ENCODE peak calls at places on chromosomes 3 and 15, in nine cellular contexts. One of them, this sample, is unnamed.

GRCh38 chr3:197501879-197502620 is 53.7 kb downstream of the BDH1 start:
- DNase-seq in tibial artery: no peak
- DNase-seq in left ventricle myocardium inferior: no peak
- DNase-seq in uterus: no peak
- DNase-seq in testis: peak; percentile 78
- DNase-seq in H9: peak; percentile 86
- DNase-seq in A549: no peak
- DNase-seq in transverse colon: peak; percentile 88
- DNase-seq in cardiac muscle cell: peak; percentile 84
- DNase-seq in this sample: peak; percentile 83

GRCh38 chr3:46962990-46963389 is 13.6 kb downstream of the CCDC12 start:
- DNase-seq in tibial artery: no peak
- DNase-seq in left ventricle myocardium inferior: no peak
- DNase-seq in uterus: no peak
- DNase-seq in testis: no peak
- DNase-seq in H9: no peak
- DNase-seq in A549: no peak
- DNase-seq in transverse colon: no peak
- DNase-seq in cardiac muscle cell: no peak
- DNase-seq in this sample: no peak

GRCh38 chr3:17290894-17291293 is 406.1 kb downstream of the PLCL2 start:
- DNase-seq in tibial artery: no peak
- DNase-seq in left ventricle myocardium inferior: no peak
- DNase-seq in uterus: no peak
- DNase-seq in testis: no peak
- DNase-seq in H9: no peak
- DNase-seq in A549: no peak
- DNase-seq in transverse colon: no peak
- DNase-seq in cardiac muscle cell: no peak
- DNase-seq in this sample: no peak

GRCh38 chr3:185750702-185751101 is 74.1 kb downstream of the IGF2BP2 start:
- DNase-seq in tibial artery: no peak
- DNase-seq in left ventricle myocardium inferior: no peak
- DNase-seq in uterus: no peak
- DNase-seq in testis: no peak
- DNase-seq in H9: no peak
- DNase-seq in A549: no peak
- DNase-seq in transverse colon: peak; percentile 37
- DNase-seq in cardiac muscle cell: no peak
- DNase-seq in this sample: no peak

GRCh38 chr3:32323605-32324004 is 68.0 kb upstream of the CMTM7 start:
- DNase-seq in tibial artery: no peak
- DNase-seq in left ventricle myocardium inferior: no peak
- DNase-seq in uterus: no peak
- DNase-seq in testis: no peak
- DNase-seq in H9: no peak
- DNase-seq in A549: no peak
- DNase-seq in transverse colon: no peak
- DNase-seq in cardiac muscle cell: no peak
- DNase-seq in this sample: no peak

GRCh38 chr3:109685084-109686079 is 348.0 kb upstream of the DPPA4 start:
- DNase-seq in tibial artery: peak; percentile 91
- DNase-seq in left ventricle myocardium inferior: peak; percentile 60
- DNase-seq in uterus: peak; percentile 22
- DNase-seq in testis: peak; percentile 64
- DNase-seq in H9: no peak
- DNase-seq in A549: peak; percentile 60
- DNase-seq in transverse colon: peak; percentile 43
- DNase-seq in cardiac muscle cell: peak; percentile 99
- DNase-seq in this sample: no peak

GRCh38 chr15:76994001-76994400 is 925 bp upstream of the PSTPIP1 start:
- DNase-seq in tibial artery: no peak
- DNase-seq in left ventricle myocardium inferior: peak; percentile 51
- DNase-seq in uterus: no peak
- DNase-seq in testis: no peak
- DNase-seq in H9: no peak
- DNase-seq in A549: no peak
- DNase-seq in transverse colon: peak; percentile 30
- DNase-seq in cardiac muscle cell: no peak
- DNase-seq in this sample: no peak

GRCh38 chr3:177516130-177517011 is 319.1 kb upstream of the TBL1XR1 start:
- DNase-seq in tibial artery: no peak
- DNase-seq in left ventricle myocardium inferior: peak; percentile 63
- DNase-seq in uterus: no peak
- DNase-seq in testis: peak; percentile 72
- DNase-seq in H9: no peak
- DNase-seq in A549: no peak
- DNase-seq in transverse colon: no peak
- DNase-seq in cardiac muscle cell: peak; percentile 99
- DNase-seq in this sample: peak; percentile 77

GRCh38 chr15:41870689-41871081 is 23.2 kb downstream of the SPTBN5 start:
- DNase-seq in tibial artery: no peak
- DNase-seq in left ventricle myocardium inferior: no peak
- DNase-seq in uterus: no peak
- DNase-seq in testis: no peak
- DNase-seq in H9: no peak
- DNase-seq in A549: no peak
- DNase-seq in transverse colon: no peak
- DNase-seq in cardiac muscle cell: peak; percentile 60
- DNase-seq in this sample: no peak

GRCh38 chr3:12638105-12638504 is 25.8 kb downstream of the RAF1 start:
- DNase-seq in tibial artery: no peak
- DNase-seq in left ventricle myocardium inferior: no peak
- DNase-seq in uterus: no peak
- DNase-seq in testis: no peak
- DNase-seq in H9: no peak
- DNase-seq in A549: no peak
- DNase-seq in transverse colon: no peak
- DNase-seq in cardiac muscle cell: peak; percentile 63
- DNase-seq in this sample: no peak

GRCh38 chr3:85476891-85477495 is 518.2 kb downstream of the CADM2 start:
- DNase-seq in tibial artery: no peak
- DNase-seq in left ventricle myocardium inferior: no peak
- DNase-seq in uterus: no peak
- DNase-seq in testis: no peak
- DNase-seq in H9: no peak
- DNase-seq in A549: no peak
- DNase-seq in transverse colon: no peak
- DNase-seq in cardiac muscle cell: no peak
- DNase-seq in this sample: no peak
- H3K4me1 ChIP-seq in tibial artery: peaks cover 7% of the 10 kb centered on the region
- H3K4me1 ChIP-seq in left ventricle myocardium inferior: no peaks in the 10 kb centered on the region
- H3K4me1 ChIP-seq in uterus: no peaks in the 10 kb centered on the region
- H3K4me1 ChIP-seq in testis: no peaks in the 10 kb centered on the region
- H3K4me1 ChIP-seq in H9: peaks cover 2% of the 10 kb centered on the region
- H3K4me1 ChIP-seq in A549: no peaks in the 10 kb centered on the region
- H3K4me1 ChIP-seq in transverse colon: no peaks in the 10 kb centered on the region
- H3K4me1 ChIP-seq in cardiac muscle cell: peaks cover 14% of the 10 kb centered on the region
- H3K4me1 ChIP-seq in this sample: no peaks in the 10 kb centered on the region

GRCh38 chr15:92898988-92899909 is 875 bp upstream of the CHD2 start:
- DNase-seq in tibial artery: no peak
- DNase-seq in left ventricle myocardium inferior: no peak
- DNase-seq in uterus: no peak
- DNase-seq in testis: no peak
- DNase-seq in H9: no peak
- DNase-seq in A549: no peak
- DNase-seq in transverse colon: no peak
- DNase-seq in cardiac muscle cell: no peak
- DNase-seq in this sample: peak; percentile 47
- TF ChIP-seq CTCF in tibial artery: no peak
- TF ChIP-seq CTCF in left ventricle myocardium inferior: peak; percentile 26
- TF ChIP-seq CTCF in uterus: no peak
- TF ChIP-seq CTCF in testis: no peak
- TF ChIP-seq CTCF in H9: peak; percentile 81
- TF ChIP-seq CTCF in A549: peak; percentile 61
- TF ChIP-seq CTCF in transverse colon: peak; percentile 57
- TF ChIP-seq CTCF in cardiac muscle cell: peak; percentile 35
- TF ChIP-seq CTCF in this sample: peak; percentile 68

DNA sequence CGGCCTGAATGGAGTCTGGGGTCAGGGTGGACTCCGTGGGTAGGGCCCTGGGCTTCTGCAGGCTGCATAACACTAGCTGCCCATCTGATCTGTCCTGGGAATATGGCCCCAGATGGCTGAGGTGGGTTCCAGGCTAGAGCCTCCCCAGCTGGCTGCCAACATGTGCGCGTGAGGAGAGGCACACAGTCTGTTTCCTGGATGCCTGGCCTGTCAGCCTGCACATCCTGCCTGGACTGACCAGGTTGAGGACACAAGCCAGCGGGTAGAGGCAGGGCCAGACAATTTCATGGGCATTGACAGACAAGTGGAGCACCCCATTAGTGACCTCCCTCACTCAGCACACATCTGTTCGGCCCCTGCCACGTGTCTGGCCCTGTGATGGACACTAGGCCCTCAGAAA is 29.8 kb upstream of the RPL29 start:
- DNase-seq in tibial artery: no peak
- DNase-seq in left ventricle myocardium inferior: no peak
- DNase-seq in uterus: no peak
- DNase-seq in testis: no peak
- DNase-seq in H9: no peak
- DNase-seq in A549: no peak
- DNase-seq in transverse colon: no peak
- DNase-seq in cardiac muscle cell: no peak
- DNase-seq in this sample: no peak
- H3K27ac ChIP-seq in tibial artery: peak overlapping the region; percentile 84
- H3K27ac ChIP-seq in left ventricle myocardium inferior: peak overlapping the region; percentile 92
- H3K27ac ChIP-seq in uterus: no peak overlapping the region
- H3K27ac ChIP-seq in testis: no peak overlapping the region
- H3K27ac ChIP-seq in H9: no peak overlapping the region
- H3K27ac ChIP-seq in A549: no peak overlapping the region
- H3K27ac ChIP-seq in transverse colon: no peak overlapping the region
- H3K27ac ChIP-seq in cardiac muscle cell: peak overlapping the region; percentile 62
- H3K27ac ChIP-seq in this sample: no peak overlapping the region

GRCh38 chr3:64184621-64185020 is 40.6 kb downstream of the PRICKLE2 start:
- DNase-seq in tibial artery: no peak
- DNase-seq in left ventricle myocardium inferior: no peak
- DNase-seq in uterus: no peak
- DNase-seq in testis: no peak
- DNase-seq in H9: no peak
- DNase-seq in A549: no peak
- DNase-seq in transverse colon: no peak
- DNase-seq in cardiac muscle cell: no peak
- DNase-seq in this sample: no peak
- H3K4me1 ChIP-seq in tibial artery: peaks cover 58% of the 10 kb centered on the region
- H3K4me1 ChIP-seq in left ventricle myocardium inferior: peaks cover 57% of the 10 kb centered on the region
- H3K4me1 ChIP-seq in uterus: peaks cover 16% of the 10 kb centered on the region
- H3K4me1 ChIP-seq in testis: peaks cover 8% of the 10 kb centered on the region
- H3K4me1 ChIP-seq in H9: peaks cover 4% of the 10 kb centered on the region
- H3K4me1 ChIP-seq in A549: peaks cover 64% of the 10 kb centered on the region
- H3K4me1 ChIP-seq in transverse colon: peaks cover 6% of the 10 kb centered on the region
- H3K4me1 ChIP-seq in cardiac muscle cell: peaks cover 17% of the 10 kb centered on the region
- H3K4me1 ChIP-seq in this sample: peaks cover 10% of the 10 kb centered on the region

DNA sequence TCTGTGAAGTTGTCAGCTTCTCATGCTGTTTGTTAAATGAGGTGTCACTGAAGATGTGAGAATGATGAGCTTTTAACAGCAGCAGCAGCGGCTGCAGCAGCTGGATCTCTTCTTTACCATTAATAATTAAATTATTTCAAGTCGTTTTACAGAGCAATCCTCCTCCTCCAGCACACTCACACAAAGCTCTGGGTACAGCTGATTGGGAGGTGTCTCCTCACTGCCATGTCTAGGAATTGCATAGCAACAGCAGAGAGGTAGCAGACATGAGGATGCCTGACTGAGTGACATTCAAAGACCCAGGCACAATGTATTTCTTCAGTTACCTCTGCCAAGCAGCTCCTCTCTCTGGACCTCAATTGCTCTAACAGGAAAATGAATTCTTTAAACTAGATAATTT is 46.6 kb upstream of the PLAAT1 start:
- DNase-seq in tibial artery: no peak
- DNase-seq in left ventricle myocardium inferior: no peak
- DNase-seq in uterus: no peak
- DNase-seq in testis: no peak
- DNase-seq in H9: no peak
- DNase-seq in A549: no peak
- DNase-seq in transverse colon: no peak
- DNase-seq in cardiac muscle cell: no peak
- DNase-seq in this sample: no peak
- TF ChIP-seq CTCF in tibial artery: no peak
- TF ChIP-seq CTCF in left ventricle myocardium inferior: no peak
- TF ChIP-seq CTCF in uterus: no peak
- TF ChIP-seq CTCF in testis: no peak
- TF ChIP-seq CTCF in H9: no peak
- TF ChIP-seq CTCF in A549: no peak
- TF ChIP-seq CTCF in transverse colon: no peak
- TF ChIP-seq CTCF in cardiac muscle cell: no peak
- TF ChIP-seq CTCF in this sample: no peak

GRCh38 chr15:51260262-51260661 is 78.1 kb downstream of the CYP19A1 start:
- DNase-seq in tibial artery: no peak
- DNase-seq in left ventricle myocardium inferior: no peak
- DNase-seq in uterus: no peak
- DNase-seq in testis: no peak
- DNase-seq in H9: no peak
- DNase-seq in A549: no peak
- DNase-seq in transverse colon: no peak
- DNase-seq in cardiac muscle cell: peak; percentile 65
- DNase-seq in this sample: no peak
- H3K27ac ChIP-seq in tibial artery: no peak overlapping the region
- H3K27ac ChIP-seq in left ventricle myocardium inferior: no peak overlapping the region
- H3K27ac ChIP-seq in uterus: no peak overlapping the region
- H3K27ac ChIP-seq in testis: no peak overlapping the region
- H3K27ac ChIP-seq in H9: no peak overlapping the region
- H3K27ac ChIP-seq in A549: no peak overlapping the region
- H3K27ac ChIP-seq in transverse colon: no peak overlapping the region
- H3K27ac ChIP-seq in cardiac muscle cell: no peak overlapping the region
- H3K27ac ChIP-seq in this sample: no peak overlapping the region